ENCODE peak calls at places on chromosome 12, in five cellular contexts. I is tibial artery, B is right lobe of liver, Q is mesendoderm, L is uterus. Z is an unnamed sample.

GRCh38 chr12:113461666-113462065 is 10.0 kb downstream of the LHX5 start:
- DNase-seq in I (no peak), B (no peak), Q (peak; percentile 75), L (no peak), Z (no peak)

GRCh38 chr12:28536088-28536487 is 345.8 kb downstream of the CCDC91 start:
- DNase-seq in I (no peak), B (no peak), Q (no peak), L (no peak), Z (no peak)

GRCh38 chr12:124718458-124718857 is 145.2 kb downstream of the SCARB1 start:
- DNase-seq in I (no peak), B (no peak), Q (no peak), L (no peak), Z (no peak)

GRCh38 chr12:71948390-71948789 is 9.7 kb downstream of the TPH2 start:
- DNase-seq in I (no peak), B (no peak), Q (peak; percentile 36), L (no peak), Z (no peak)

GRCh38 chr12:93128332-93128707 is 199.2 kb upstream of the EEA1 start:
- DNase-seq in I (no peak), B (peak; percentile 49), Q (no peak), L (no peak), Z (peak; percentile 63)

GRCh38 chr12:98733667-98734350 is 88.7 kb downstream of the APAF1 start:
- DNase-seq in I (no peak), B (no peak), Q (no peak), L (no peak), Z (no peak)

GRCh38 chr12:91627225-91627624 is 444.6 kb upstream of the DCN start:
- DNase-seq in I (no peak), B (no peak), Q (no peak), L (no peak), Z (no peak)

GRCh38 chr12:91695964-91696363 is 449.7 kb downstream of the BTG1 start:
- DNase-seq in I (no peak), B (no peak), Q (no peak), L (no peak), Z (no peak)

GRCh38 chr12:66733839-66734238 is 55.0 kb upstream of the GRIP1 start:
- DNase-seq in I (no peak), B (no peak), Q (peak; percentile 45), L (no peak), Z (no peak)

GRCh38 chr12:13165578-13166120 is 30.9 kb upstream of the EMP1 start:
- DNase-seq in I (peak; percentile 84), B (peak; percentile 82), Q (peak; percentile 71), L (peak; percentile 54), Z (peak; percentile 81)

GRCh38 chr12:89950421-89950820 is 241.8 kb upstream of the ATP2B1 start:
- DNase-seq in I (no peak), B (no peak), Q (no peak), L (no peak), Z (no peak)
- H3K4me1 ChIP-seq in I (peaks cover 28% of the 10 kb centered on the region), B (no peaks in the 10 kb centered on the region), Q (no peaks in the 10 kb centered on the region), L (peaks cover 4% of the 10 kb centered on the region), Z (peaks cover 27% of the 10 kb centered on the region)

DNA sequence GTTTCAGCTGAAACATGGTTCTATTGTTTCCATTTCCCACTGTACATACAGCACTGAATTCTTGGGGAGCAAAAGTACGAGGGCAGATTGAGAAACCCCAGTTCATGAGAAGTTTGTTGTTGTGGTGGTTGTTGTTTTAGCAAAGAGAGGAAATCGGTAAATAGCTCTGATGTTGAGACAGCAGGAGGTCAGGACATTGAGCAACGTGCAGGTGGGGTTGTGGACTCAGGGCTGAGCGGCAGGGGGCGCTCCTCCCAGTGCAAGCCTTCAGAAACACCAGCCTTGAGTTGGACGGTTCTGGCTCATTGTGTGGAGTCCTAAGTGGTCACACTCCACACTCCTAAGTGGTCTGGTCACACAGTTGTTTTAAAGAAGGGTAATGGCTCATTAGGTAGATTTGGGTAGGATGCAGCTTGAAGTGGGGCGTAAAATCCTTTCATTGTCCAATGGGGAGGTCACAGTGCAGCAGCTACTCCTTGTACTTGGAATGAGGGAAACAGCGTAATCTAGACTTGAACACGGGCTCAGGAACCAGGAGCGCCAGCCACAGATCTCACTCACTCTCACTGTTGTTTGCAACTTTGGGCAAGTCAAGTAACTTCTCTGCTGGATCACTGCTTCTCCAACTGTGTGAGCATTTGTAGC is 14.5 kb upstream of the PWP1 start:
- DNase-seq in I (peak; percentile 33), B (peak; percentile 79), Q (peak; percentile 67), L (no peak), Z (no peak)
- H3K27me3 ChIP-seq in I (peaks cover 37% of the 10 kb centered on the region), B (no peaks in the 10 kb centered on the region), Q (no peaks in the 10 kb centered on the region), L (no peaks in the 10 kb centered on the region), Z (peaks cover 17% of the 10 kb centered on the region)

DNA sequence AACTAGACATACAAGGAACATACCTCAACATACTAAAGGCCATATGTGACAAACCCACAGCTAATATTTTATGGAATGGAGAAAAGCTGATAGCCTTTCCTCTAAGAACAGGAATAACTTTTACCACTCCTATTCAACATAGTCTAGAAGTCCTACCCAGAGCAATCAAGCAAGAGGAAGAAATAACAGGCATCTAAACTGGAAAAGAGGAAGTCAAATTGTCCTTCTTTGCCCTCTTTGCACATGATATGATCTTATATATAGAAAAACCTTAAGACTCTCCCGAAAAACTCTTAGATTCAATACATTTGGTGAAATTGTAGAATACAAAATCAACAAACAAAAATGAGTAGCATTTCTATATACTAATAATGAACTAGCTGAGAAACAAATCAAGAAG is 110.0 kb downstream of the ATP23 start:
- DNase-seq in I (no peak), B (no peak), Q (no peak), L (no peak), Z (no peak)
- H3K4me1 ChIP-seq in I (no peaks in the 10 kb centered on the region), B (no peaks in the 10 kb centered on the region), Q (no peaks in the 10 kb centered on the region), L (no peaks in the 10 kb centered on the region), Z (no peaks in the 10 kb centered on the region)

GRCh38 chr12:544941-545635 is 85.3 kb downstream of the B4GALNT3 start:
- DNase-seq in I (no peak), B (no peak), Q (no peak), L (no peak), Z (no peak)
- H3K27me3 ChIP-seq in I (no peaks in the 10 kb centered on the region), B (no peaks in the 10 kb centered on the region), Q (no peaks in the 10 kb centered on the region), L (no peaks in the 10 kb centered on the region), Z (peaks cover 11% of the 10 kb centered on the region)

GRCh38 chr12:114685320-114685781 is 1.4 kb upstream of the TBX3 start:
- DNase-seq in I (no peak), B (no peak), Q (peak; percentile 90), L (no peak), Z (no peak)

GRCh38 chr12:114687269-114687605 is 3.3 kb upstream of the TBX3 start:
- DNase-seq in I (no peak), B (no peak), Q (no peak), L (no peak), Z (no peak)

GRCh38 chr12:114685869-114686268 is 1.9 kb upstream of the TBX3 start:
- DNase-seq in I (no peak), B (no peak), Q (peak; percentile 92), L (no peak), Z (no peak)

GRCh38 chr12:114687802-114688201 is 3.8 kb upstream of the TBX3 start:
- DNase-seq in I (no peak), B (no peak), Q (peak; percentile 68), L (no peak), Z (no peak)

GRCh38 chr12:114686421-114687268 is 2.7 kb upstream of the TBX3 start:
- DNase-seq in I (no peak), B (peak; percentile 66), Q (peak; percentile 82), L (no peak), Z (no peak)
- H3K4me1 ChIP-seq in I (peaks cover 27% of the 10 kb centered on the region), B (no peaks in the 10 kb centered on the region), Q (peaks cover 24% of the 10 kb centered on the region), L (no peaks in the 10 kb centered on the region), Z (peaks cover 9% of the 10 kb centered on the region)

GRCh38 chr12:49296034-49296835 is 1.3 kb downstream of the PRPH start:
- DNase-seq in I (peak; percentile 55), B (no peak), Q (peak; percentile 59), L (no peak), Z (peak; percentile 68)
- H3K27me3 ChIP-seq in I (peaks cover 69% of the 10 kb centered on the region), B (peaks cover 14% of the 10 kb centered on the region), Q (peaks cover 35% of the 10 kb centered on the region), L (peaks cover 35% of the 10 kb centered on the region), Z (peaks cover 67% of the 10 kb centered on the region)

GRCh38 chr12:6370576-6370935 is 4.8 kb downstream of the SCNN1A start:
- DNase-seq in I (no peak), B (peak; percentile 43), Q (no peak), L (no peak), Z (no peak)
- H3K4me1 ChIP-seq in I (peaks cover 16% of the 10 kb centered on the region), B (peaks cover 8% of the 10 kb centered on the region), Q (peaks cover 18% of the 10 kb centered on the region), L (no peaks in the 10 kb centered on the region), Z (peaks cover 57% of the 10 kb centered on the region)

GRCh38 chr12:74610711-74611110 is 73.1 kb downstream of the ATXN7L3B start:
- DNase-seq in I (no peak), B (no peak), Q (no peak), L (no peak), Z (no peak)

GRCh38 chr12:74602881-74603523 is 65.4 kb downstream of the ATXN7L3B start:
- DNase-seq in I (no peak), B (no peak), Q (no peak), L (no peak), Z (no peak)

GRCh38 chr12:74608376-74608775 is 70.7 kb downstream of the ATXN7L3B start:
- DNase-seq in I (no peak), B (no peak), Q (no peak), L (no peak), Z (no peak)
- H3K27me3 ChIP-seq in I (no peaks in the 10 kb centered on the region), B (no peaks in the 10 kb centered on the region), Q (no peaks in the 10 kb centered on the region), L (peaks cover 4% of the 10 kb centered on the region), Z (no peaks in the 10 kb centered on the region)